ENCODE peak calls at places on chromosomes 12 and 14, in eight cellular contexts. F is spleen; I is NB4; Q is CD4-positive, alpha-beta T cell; T is PC-3; W is A549; E is tibial nerve; X is nephron progenitor cell. O is an unnamed sample.

GRCh38 chr12:9719835-9720234 is 13.1 kb downstream of the CLECL1 start:
- DNase-seq in X (no peak), Q (no peak), I (no peak), F (no peak), T (no peak), E (no peak), W (no peak), O (no peak)

GRCh38 chr12:1056390-1056789 is 65.4 kb downstream of the ERC1 start:
- DNase-seq in I (no peak), Q (no peak), W (no peak), E (no peak), X (no peak), F (no peak), T (no peak), O (no peak)

GRCh38 chr14:62209287-62209899 is 447.2 kb downstream of the SNAPC1 start:
- DNase-seq in F (no peak), Q (no peak), W (no peak), I (no peak), T (peak; percentile 70), X (no peak), E (no peak), O (no peak)

GRCh38 chr12:100127766-100128508 is 14.7 kb downstream of the BLTP3B start:
- DNase-seq in E (no peak), T (peak; percentile 14), I (peak; percentile 93), Q (no peak), F (no peak), X (no peak), W (no peak), O (no peak)

GRCh38 chr12:107544947-107545346 is 140.7 kb upstream of the PWP1 start:
- DNase-seq in T (no peak), E (no peak), Q (no peak), W (no peak), F (no peak), X (no peak), I (no peak), O (no peak)

GRCh38 chr14:53894456-53894855 is 62.2 kb downstream of the BMP4 start:
- DNase-seq in Q (no peak), X (no peak), E (no peak), I (no peak), F (no peak), T (peak; percentile 71), W (no peak), O (no peak)

GRCh38 chr14:55707365-55707804 is 127.4 kb downstream of the KTN1 start:
- DNase-seq in X (no peak), F (no peak), E (no peak), Q (no peak), T (peak; percentile 91), W (peak; percentile 41), I (peak; percentile 39), O (no peak)

GRCh38 chr12:69570545-69571399 is 14.5 kb upstream of the CCT2 start:
- DNase-seq in F (no peak), I (peak; percentile 75), T (peak; percentile 83), E (peak; percentile 23), X (peak; percentile 52), W (peak; percentile 62), Q (peak; percentile 30), O (peak; percentile 49)

GRCh38 chr12:2637371-2637770 is 157.4 kb upstream of the FKBP4 start:
- DNase-seq in X (no peak), W (no peak), T (no peak), E (no peak), F (peak; percentile 54), Q (no peak), I (no peak), O (no peak)

GRCh38 chr14:55265197-55265596 is 6.0 kb upstream of the FBXO34 start:
- DNase-seq in X (no peak), I (peak; percentile 69), F (no peak), T (no peak), Q (no peak), W (no peak), E (no peak), O (no peak)

GRCh38 chr14:37816743-37817295 is 221.4 kb downstream of the TTC6 start:
- DNase-seq in X (no peak), E (no peak), F (no peak), I (no peak), W (no peak), Q (no peak), T (no peak), O (no peak)

GRCh38 chr14:61103541-61104339 is 122.7 kb downstream of the SLC38A6 start:
- DNase-seq in Q (no peak), I (peak; percentile 83), T (peak; percentile 99), W (peak; percentile 96), X (peak; percentile 14), E (no peak), F (no peak), O (peak; percentile 28)

GRCh38 chr14:87152701-87153100 is 840.3 kb downstream of the GALC start:
- DNase-seq in I (no peak), E (no peak), T (no peak), Q (no peak), W (no peak), X (no peak), F (no peak), O (no peak)

GRCh38 chr14:67633451-67634154 is 13.9 kb downstream of the ARG2 start:
- DNase-seq in W (no peak), E (no peak), Q (no peak), X (no peak), I (no peak), T (no peak), F (no peak), O (no peak)

GRCh38 chr12:123494124-123494843 is 36.3 kb downstream of the SNRNP35 start:
- DNase-seq in W (no peak), I (peak; percentile 53), T (no peak), Q (no peak), X (peak; percentile 35), F (no peak), E (no peak), O (no peak)

GRCh38 chr12:123960856-123961255 is 11.8 kb downstream of the CCDC92 start:
- DNase-seq in E (no peak), T (no peak), Q (no peak), I (no peak), X (no peak), F (no peak), W (no peak), O (no peak)

GRCh38 chr14:22991852-22992251 is 9.5 kb upstream of the AJUBA start:
- DNase-seq in I (peak; percentile 77), F (no peak), T (no peak), E (no peak), Q (no peak), X (no peak), W (no peak), O (no peak)

GRCh38 chr14:22996823-22997301 is 13.1 kb downstream of the C14orf93 start:
- DNase-seq in X (peak; percentile 70), F (no peak), T (no peak), E (no peak), Q (no peak), I (no peak), W (no peak), O (peak; percentile 49)

GRCh38 chr14:22993517-22993916 is 11.2 kb upstream of the AJUBA start:
- DNase-seq in Q (no peak), T (no peak), F (no peak), I (no peak), W (no peak), X (no peak), E (no peak), O (no peak)

GRCh38 chr14:22995889-22996611 is 13.7 kb upstream of the AJUBA start:
- DNase-seq in I (no peak), F (no peak), E (no peak), W (no peak), Q (no peak), T (no peak), X (no peak), O (no peak)

GRCh38 chr14:22994762-22995275 is 12.5 kb upstream of the AJUBA start:
- DNase-seq in T (peak; percentile 52), X (peak; percentile 42), W (peak; percentile 41), I (peak; percentile 68), Q (no peak), F (no peak), E (no peak), O (peak; percentile 77)
- TF ChIP-seq CTCF in T (peak; percentile 76), X (peak; percentile 54), W (peak; percentile 60), I (peak; percentile 80), Q (peak; percentile 59), F (no peak), E (peak; percentile 39), O (peak; percentile 70)

DNA sequence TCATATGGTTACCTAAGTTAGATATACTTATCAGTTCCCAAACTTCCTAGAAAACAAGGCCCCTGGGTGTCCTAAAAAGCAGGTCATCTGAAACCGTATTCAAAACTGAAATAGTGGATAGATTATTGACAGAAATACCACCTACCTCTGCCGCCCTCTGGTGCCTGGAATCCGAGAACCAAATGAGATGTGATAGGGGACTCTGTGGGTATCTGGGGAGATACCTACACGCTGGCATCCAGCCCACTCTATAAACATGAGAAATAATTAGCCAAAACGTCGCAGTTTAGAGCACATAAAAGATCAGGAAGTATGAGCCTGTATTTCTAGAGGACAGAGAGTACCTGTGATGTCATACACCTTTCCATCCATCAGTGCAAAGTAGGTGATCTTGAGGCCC is 4.4 kb downstream of the ORMDL2 start:
- DNase-seq in F (no peak), W (peak; percentile 62), E (no peak), I (no peak), X (no peak), Q (no peak), T (peak; percentile 21), O (no peak)
- TF ChIP-seq CTCF in F (no peak), W (peak; percentile 56), E (no peak), I (no peak), X (no peak), Q (peak; percentile 11), T (peak; percentile 50), O (peak; percentile 50)

DNA sequence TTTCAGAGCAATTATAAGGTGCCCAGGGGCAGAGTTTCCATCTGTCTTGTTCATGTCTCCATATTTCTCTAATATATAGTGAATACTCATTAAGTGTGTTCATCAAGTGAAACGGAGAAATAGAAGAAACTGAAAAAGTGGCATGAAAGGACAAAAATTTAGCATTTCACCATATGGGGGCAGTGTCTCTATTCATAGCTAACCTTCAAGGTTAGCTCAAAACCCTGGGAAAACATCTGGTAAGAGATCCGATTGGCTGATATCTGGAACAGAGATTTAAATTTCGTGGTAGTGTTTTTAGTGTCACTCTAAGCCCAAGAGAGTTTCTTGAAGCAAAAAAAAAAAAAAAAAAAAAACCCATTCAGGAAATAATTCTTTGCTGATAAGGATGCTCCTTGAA is 367.5 kb downstream of the DAD1 start:
- DNase-seq in Q (no peak), W (peak; percentile 9), X (no peak), T (peak; percentile 72), F (no peak), I (peak; percentile 37), E (no peak), O (peak; percentile 4)
- TF ChIP-seq CTCF in Q (peak; percentile 12), W (peak; percentile 27), X (peak; percentile 21), T (peak; percentile 79), F (no peak), I (peak; percentile 38), E (no peak), O (peak; percentile 56)

DNA sequence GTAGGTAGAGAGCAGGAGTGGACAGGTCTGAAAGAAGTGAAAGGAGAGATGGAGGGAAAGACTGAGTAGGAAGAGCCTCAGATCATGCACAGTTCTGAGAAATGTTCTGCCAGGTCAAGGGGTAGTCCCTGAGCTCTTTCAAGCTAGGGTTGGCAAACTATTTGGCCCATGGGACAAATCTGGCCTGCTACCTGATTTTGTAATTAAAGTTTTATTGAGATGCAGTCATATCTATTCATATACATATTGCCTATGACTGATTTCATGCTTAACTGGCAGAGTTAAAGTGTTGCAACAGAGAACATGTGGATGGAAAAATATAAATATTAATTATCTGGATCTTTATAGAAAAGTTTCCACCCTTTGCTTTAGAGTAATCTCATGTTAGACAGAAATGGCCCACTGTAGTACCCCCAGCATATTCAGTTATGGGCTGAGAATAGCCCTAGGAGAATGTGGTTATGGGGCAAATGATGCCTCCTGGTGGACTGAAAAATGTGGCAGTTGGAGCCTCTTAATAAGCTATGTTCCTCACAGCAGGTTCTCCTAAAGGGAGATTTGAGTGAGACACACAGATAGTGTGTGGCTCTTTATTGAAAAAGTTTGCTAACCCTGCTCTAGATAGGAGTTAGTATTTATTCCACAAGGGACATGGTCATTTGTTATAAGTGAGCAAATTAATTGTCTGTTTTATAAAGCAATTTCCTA is 476.9 kb downstream of the LRIG3 start:
- DNase-seq in X (no peak), E (no peak), F (no peak), I (peak; percentile 44), T (peak; percentile 59), W (no peak), Q (no peak), O (peak; percentile 5)
- TF ChIP-seq CTCF in X (peak; percentile 30), E (peak; percentile 16), F (no peak), I (peak; percentile 49), T (peak; percentile 72), W (peak; percentile 18), Q (no peak), O (peak; percentile 59)